ENCODE peak calls at places on chromosomes 5 and 9, in six cellular contexts. F is body of pancreas, H is BE2C, A is fibroblast of pulmonary artery, R is endothelial cell, C is endothelial cell of umbilical vein. L is an unnamed sample.

GRCh38 chr9:81771606-81772005 is 82.3 kb upstream of the TLE1 start:
- DNase-seq in F (no peak), H (peak), A (no peak), R (no peak), C (peak), L (no peak)

GRCh38 chr9:33044162-33044673 is 19.1 kb downstream of the DNAJA1 start:
- DNase-seq in F (peak), H (peak), A (peak), R (peak), C (peak), L (peak)

GRCh38 chr5:85760519-85760918 is 857.2 kb upstream of the COX7C start:
- DNase-seq in F (no peak), H (no peak), A (no peak), R (no peak), C (no peak), L (no peak)

GRCh38 chr5:111563041-111563822 is 50.9 kb upstream of the STARD4 start:
- DNase-seq in F (no peak), H (peak), A (peak), R (no peak), C (peak), L (no peak)

GRCh38 chr5:76867827-76868693 is 18.2 kb downstream of the S100Z start:
- DNase-seq in F (peak), H (peak), A (peak), R (peak), C (peak), L (peak)

GRCh38 chr9:109423877-109424276 is 74.2 kb downstream of the PTPN3 start:
- DNase-seq in F (no peak), H (no peak), A (no peak), R (no peak), C (no peak), L (no peak)

GRCh38 chr5:113378486-113378885 is 56.3 kb downstream of the TSSK1B start:
- DNase-seq in F (no peak), H (no peak), A (no peak), R (no peak), C (no peak), L (no peak)

GRCh38 chr5:40666657-40667056 is 13.1 kb upstream of the PTGER4 start:
- DNase-seq in F (no peak), H (no peak), A (no peak), R (no peak), C (no peak), L (no peak)

GRCh38 chr5:56638061-56638621 is 177.2 kb upstream of the MAP3K1 start:
- DNase-seq in F (peak), H (no peak), A (no peak), R (no peak), C (peak), L (no peak)

GRCh38 chr5:122515709-122516431 is 203.8 kb downstream of the SNCAIP start:
- DNase-seq in F (peak), H (peak), A (peak), R (peak), C (peak), L (peak)

GRCh38 chr5:150484964-150485769 is 22.8 kb upstream of the NDST1 start:
- DNase-seq in F (no peak), H (no peak), A (no peak), R (peak), C (no peak), L (no peak)

GRCh38 chr5:151523335-151523734 is 67.8 kb downstream of the FAT2 start:
- DNase-seq in F (peak), H (peak), A (peak), R (peak), C (peak), L (peak)

GRCh38 chr9:127567898-127568617 is 44.0 kb upstream of the STXBP1 start:
- DNase-seq in F (no peak), H (no peak), A (no peak), R (peak), C (no peak), L (no peak)

GRCh38 chr5:143376911-143377838 is 26.3 kb downstream of the NR3C1 start:
- DNase-seq in F (no peak), H (no peak), A (peak), R (no peak), C (peak), L (no peak)

GRCh38 chr9:94809778-94810177 is 83.3 kb downstream of the AOPEP start:
- DNase-seq in F (no peak), H (no peak), A (no peak), R (peak), C (no peak), L (no peak)

GRCh38 chr9:131405858-131406566 is 12.1 kb downstream of the PRRC2B start:
- DNase-seq in F (no peak), H (no peak), A (no peak), R (no peak), C (no peak), L (no peak)

GRCh38 chr9:27888661-27889295 is 315.5 kb upstream of the C9orf72 start:
- DNase-seq in F (peak), H (peak), A (peak), R (peak), C (no peak), L (peak)

GRCh38 chr5:7017004-7017770 is 304.0 kb downstream of the TENT4A start:
- DNase-seq in F (no peak), H (no peak), A (no peak), R (no peak), C (no peak), L (no peak)

GRCh38 chr5:172129174-172129764 is 58.8 kb downstream of the STK10 start:
- DNase-seq in F (peak), H (no peak), A (no peak), R (no peak), C (no peak), L (no peak)

GRCh38 chr5:4584982-4585381 is 555.1 kb upstream of the ADAMTS16 start:
- DNase-seq in F (no peak), H (no peak), A (peak), R (no peak), C (no peak), L (no peak)

GRCh38 chr5:50595199-50595598 is 71.2 kb upstream of the PARP8 start:
- DNase-seq in F (no peak), H (no peak), A (peak), R (no peak), C (no peak), L (no peak)

GRCh38 chr9:95444160-95444559 is 72.6 kb downstream of the PTCH1 start:
- DNase-seq in F (no peak), H (no peak), A (no peak), R (no peak), C (no peak), L (no peak)

GRCh38 chr5:78746990-78747389 is 98.4 kb upstream of the LHFPL2 start:
- DNase-seq in F (no peak), H (no peak), A (no peak), R (no peak), C (no peak), L (no peak)

GRCh38 chr5:13276143-13276542 is 668.3 kb downstream of the DNAH5 start:
- DNase-seq in F (no peak), H (no peak), A (no peak), R (no peak), C (no peak), L (no peak)

GRCh38 chr9:114898741-114899140 is 31.6 kb downstream of the TNFSF8 start:
- DNase-seq in F (peak), H (no peak), A (no peak), R (no peak), C (peak), L (peak)

GRCh38 chr9:2634158-2634557 is 12.6 kb downstream of the VLDLR start:
- DNase-seq in F (no peak), H (no peak), A (no peak), R (no peak), C (peak), L (no peak)

GRCh38 chr5:18553269-18553668 is 919.0 kb downstream of the TAF11L14 start:
- DNase-seq in F (no peak), H (no peak), A (peak), R (no peak), C (no peak), L (no peak)

GRCh38 chr5:23655674-23656073 is 148.3 kb downstream of the PRDM9 start:
- DNase-seq in F (no peak), H (no peak), A (no peak), R (no peak), C (no peak), L (no peak)

GRCh38 chr9:16516887-16517286 is 353.6 kb downstream of the BNC2 start:
- DNase-seq in F (no peak), H (no peak), A (peak), R (no peak), C (peak), L (no peak)

GRCh38 chr5:68285857-68286611 is 70.5 kb downstream of the PIK3R1 start:
- DNase-seq in F (no peak), H (peak), A (peak), R (no peak), C (peak), L (no peak)

GRCh38 chr9:35658144-35658893 is at the start of gene CCDC107:
- DNase-seq in F (peak), H (peak), A (peak), R (peak), C (peak), L (peak)

GRCh38 chr5:173318338-173318737 is 9.9 kb downstream of the STC2 start:
- DNase-seq in F (no peak), H (no peak), A (no peak), R (no peak), C (no peak), L (no peak)

GRCh38 chr5:36530249-36530648 is 76.2 kb upstream of the SLC1A3 start:
- DNase-seq in F (no peak), H (no peak), A (no peak), R (no peak), C (no peak), L (no peak)

GRCh38 chr5:1540831-1541661 is 17.3 kb upstream of the LPCAT1 start:
- DNase-seq in F (no peak), H (no peak), A (no peak), R (no peak), C (no peak), L (peak)

GRCh38 chr5:168179185-168179584 is 112.3 kb upstream of the WWC1 start:
- DNase-seq in F (no peak), H (no peak), A (no peak), R (no peak), C (no peak), L (no peak)

GRCh38 chr9:134136117-134136996 is 475 bp downstream of the WDR5 start:
- DNase-seq in F (peak), H (no peak), A (peak), R (peak), C (peak), L (no peak)

GRCh38 chr5:119063579-119064379 is 7.1 kb upstream of the DMXL1 start:
- DNase-seq in F (peak), H (no peak), A (peak), R (no peak), C (no peak), L (no peak)

GRCh38 chr5:39473156-39473779 is 48.5 kb upstream of the DAB2 start:
- DNase-seq in F (no peak), H (no peak), A (peak), R (no peak), C (peak), L (no peak)

DNA sequence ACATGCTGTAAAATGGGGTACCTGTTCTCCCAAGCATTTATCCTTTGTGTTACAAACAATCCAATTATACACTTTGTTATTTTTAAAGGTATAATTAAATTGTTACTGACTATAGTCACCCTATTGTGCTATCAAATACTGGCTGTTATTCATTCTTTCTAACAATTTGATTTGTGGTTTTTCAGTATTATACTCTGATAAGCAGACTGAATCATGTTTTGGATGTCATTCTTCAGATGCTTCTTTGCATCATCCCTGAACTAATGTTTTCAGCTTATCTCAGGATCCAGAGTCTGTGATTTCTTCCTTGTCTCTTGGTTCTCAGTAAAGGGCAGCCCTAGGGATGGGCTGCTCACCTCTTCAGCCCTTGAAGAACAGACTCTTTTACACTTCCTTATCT is 177.8 kb upstream of the SGCD start:
- DNase-seq in F (no peak), H (no peak), A (peak), R (no peak), C (no peak), L (no peak)
- TF ChIP-seq CTCF in F (no peak), H (no peak), A (no peak), R (no peak), C (no peak), L (no peak)

DNA sequence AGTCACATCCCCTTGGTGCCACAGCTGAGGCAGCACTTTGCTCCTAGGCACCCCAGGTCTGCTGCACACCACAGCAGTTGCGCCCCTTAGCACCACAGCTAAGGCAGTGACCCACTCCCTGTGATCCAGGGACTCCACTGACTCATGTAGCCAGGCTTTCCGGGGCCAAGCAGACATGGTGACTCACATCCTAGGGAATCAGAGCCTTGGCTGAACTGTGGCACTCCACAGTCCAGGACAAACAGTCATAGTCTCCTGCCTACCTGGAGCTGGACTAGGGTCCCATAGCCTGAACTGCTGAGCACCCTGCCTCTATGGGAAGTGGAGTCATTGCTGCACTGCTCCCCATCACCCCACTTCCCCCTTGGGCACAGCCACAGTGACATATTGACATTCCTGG is 338.7 kb downstream of the NPR3 start:
- DNase-seq in F (peak), H (no peak), A (peak), R (no peak), C (peak), L (no peak)
- TF ChIP-seq CTCF in F (no peak), H (no peak), A (no peak), R (no peak), C (no peak), L (no peak)

GRCh38 chr5:138280915-138281314 is 6.5 kb upstream of the GFRA3 start:
- DNase-seq in F (no peak), H (no peak), A (no peak), R (no peak), C (no peak), L (no peak)

GRCh38 chr5:138287252-138287651 is 12.8 kb upstream of the GFRA3 start:
- DNase-seq in F (no peak), H (no peak), A (no peak), R (no peak), C (no peak), L (no peak)

GRCh38 chr5:138282918-138283742 is 8.7 kb upstream of the GFRA3 start:
- DNase-seq in F (peak), H (peak), A (peak), R (peak), C (peak), L (peak)
- TF ChIP-seq CTCF in F (peak), H (peak), A (peak), R (no peak), C (peak), L (peak)

GRCh38 chr5:75167345-75167744 is 69.3 kb downstream of the ANKRD31 start:
- DNase-seq in F (no peak), H (no peak), A (peak), R (no peak), C (no peak), L (no peak)
- TF ChIP-seq CTCF in F (no peak), H (peak), A (peak), R (peak), C (peak), L (no peak)

DNA sequence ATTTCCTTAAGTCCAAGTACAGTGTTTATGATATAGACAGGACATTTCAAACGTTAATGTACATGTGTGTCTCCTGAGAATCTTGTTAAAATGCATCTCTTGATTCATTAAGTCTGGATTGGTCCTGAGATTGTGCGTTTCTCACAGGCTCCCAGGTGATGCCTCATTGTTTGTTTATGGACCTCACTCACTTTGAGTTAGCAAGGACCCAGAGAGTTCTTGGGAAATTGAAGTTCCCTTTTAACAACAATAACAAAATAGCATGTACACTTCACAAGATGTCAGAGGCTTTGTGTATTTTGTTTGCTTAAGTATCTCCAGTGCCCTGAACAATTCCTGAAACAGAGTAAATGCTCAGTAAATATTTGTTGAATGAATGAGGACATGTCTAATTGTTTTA is 34.7 kb upstream of the FCHO2 start:
- DNase-seq in F (no peak), H (no peak), A (no peak), R (no peak), C (peak), L (no peak)
- TF ChIP-seq CTCF in F (no peak), H (no peak), A (no peak), R (no peak), C (no peak), L (no peak)

GRCh38 chr9:20315672-20316071 is 306.6 kb downstream of the MLLT3 start:
- DNase-seq in F (no peak), H (no peak), A (peak), R (no peak), C (no peak), L (no peak)
- TF ChIP-seq CTCF in F (no peak), H (no peak), A (no peak), R (no peak), C (no peak), L (no peak)

DNA sequence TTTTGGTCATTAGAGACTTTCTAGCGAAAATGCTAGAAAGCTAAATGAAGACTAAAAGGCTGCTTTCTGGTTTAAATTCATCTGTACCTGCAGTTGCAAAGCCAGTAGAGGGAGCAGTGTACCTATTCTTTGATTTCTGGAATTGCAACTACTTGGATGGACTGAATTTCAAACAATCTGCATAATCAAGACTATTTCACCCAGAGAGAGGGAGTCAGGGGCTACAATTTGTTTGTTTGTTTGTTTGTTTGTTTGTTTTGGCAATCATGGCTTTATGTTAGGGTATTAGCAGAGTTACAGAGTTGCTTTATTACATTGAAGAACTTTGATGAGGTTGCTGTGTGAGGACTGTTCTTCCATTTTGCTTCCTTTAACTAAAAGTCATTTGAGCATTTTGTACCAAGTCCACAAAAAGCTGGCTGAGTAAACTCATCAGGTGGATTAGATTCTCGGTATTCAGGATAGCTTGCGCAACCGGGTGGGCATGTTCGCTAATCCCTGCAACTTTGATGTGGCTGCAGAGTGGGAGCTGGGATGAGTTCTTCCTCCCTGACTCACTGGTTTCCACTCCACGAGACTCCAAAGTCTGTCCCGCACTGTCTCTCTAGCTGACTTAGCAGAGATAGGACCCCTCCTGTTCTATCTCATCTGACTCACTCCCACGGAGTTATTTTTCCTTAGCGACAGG is 80.0 kb upstream of the TUT7 start:
- DNase-seq in F (peak), H (no peak), A (peak), R (peak), C (peak), L (no peak)
- TF ChIP-seq CTCF in F (peak), H (peak), A (peak), R (peak), C (peak), L (peak)

DNA sequence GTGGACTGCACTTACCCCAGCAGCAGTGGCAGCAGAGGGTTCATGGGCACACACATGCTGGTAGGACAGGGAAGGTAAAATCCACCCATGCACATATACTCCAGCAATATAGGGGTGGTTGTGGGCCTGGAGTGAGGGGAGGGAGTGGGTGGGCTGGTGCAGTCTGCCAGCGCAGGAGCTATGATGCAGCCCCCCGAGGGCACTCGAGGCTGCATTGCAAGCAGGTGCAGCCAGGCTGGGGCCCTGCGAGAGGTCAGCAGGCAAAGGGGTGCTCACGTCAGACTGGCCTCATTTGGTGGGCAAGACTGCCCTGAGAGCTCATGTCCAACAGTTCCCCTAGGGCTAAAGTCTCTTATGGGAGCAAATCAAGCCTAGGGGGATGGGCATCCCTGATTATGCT is 32.4 kb upstream of the PCDHA1 start:
- DNase-seq in F (no peak), H (no peak), A (no peak), R (no peak), C (no peak), L (no peak)
- TF ChIP-seq CTCF in F (no peak), H (no peak), A (no peak), R (no peak), C (no peak), L (no peak)